ENCODE peak calls at places on chromosome 7, in five cellular contexts. S, T, Z, C and R are unnamed samples.

GRCh38 chr7:105664816-105665525 is 83.7 kb upstream of the EFCAB10 start:
- DNase-seq in C (peak; percentile 87), T (no peak), Z (no peak), S (no peak), R (no peak)

GRCh38 chr7:132392713-132393112 is 183.6 kb downstream of the PLXNA4 start:
- DNase-seq in C (no peak), T (no peak), S (no peak), Z (no peak), R (no peak)

GRCh38 chr7:33886100-33886623 is 19.2 kb upstream of the BMPER start:
- DNase-seq in Z (no peak), C (no peak), T (no peak), S (no peak), R (no peak)

GRCh38 chr7:116505823-116506222 is 6.3 kb downstream of the CAV2 start:
- DNase-seq in Z (no peak), S (no peak), T (no peak), C (no peak), R (no peak)

GRCh38 chr7:42831051-42831952 is 80.6 kb downstream of the C7orf25 start:
- DNase-seq in S (no peak), C (peak; percentile 4), Z (no peak), T (peak; percentile 27), R (peak; percentile 48)

GRCh38 chr7:36336380-36336779 is 53.3 kb upstream of the ANLN start:
- DNase-seq in T (no peak), S (no peak), Z (no peak), C (no peak), R (no peak)

GRCh38 chr7:33762153-33762902 is 143.0 kb upstream of the BMPER start:
- DNase-seq in T (no peak), S (no peak), C (no peak), Z (no peak), R (no peak)

GRCh38 chr7:151043959-151044358 is 4.4 kb upstream of the ASIC3 start:
- DNase-seq in S (no peak), T (no peak), Z (no peak), C (no peak), R (no peak)

GRCh38 chr7:31633894-31634494 is 53.0 kb upstream of the PPP1R17 start:
- DNase-seq in S (peak; percentile 11), Z (no peak), C (peak; percentile 72), T (peak; percentile 28), R (peak; percentile 68)

GRCh38 chr7:43879477-43879876 is 10.2 kb upstream of the MRPS24 start:
- DNase-seq in T (no peak), C (no peak), S (peak; percentile 46), Z (no peak), R (no peak)

GRCh38 chr7:71422104-71422503 is 290.2 kb downstream of the GALNT17 start:
- DNase-seq in Z (no peak), T (no peak), C (no peak), S (no peak), R (no peak)